ENCODE peak calls at places on chromosome 17, in four cellular contexts. One of them, this sample, is unnamed.

GRCh38 chr17:1907818-1908698 is 78.3 kb downstream of the RPA1 start:
- DNase-seq in H1: no peak
- DNase-seq in K562: no peak
- DNase-seq in SK-N-SH: no peak
- DNase-seq in this sample: no peak

GRCh38 chr17:51035436-51035835 is 85.2 kb downstream of the SPAG9 start:
- DNase-seq in H1: no peak
- DNase-seq in K562: no peak
- DNase-seq in SK-N-SH: no peak
- DNase-seq in this sample: no peak

GRCh38 chr17:27502526-27503324 is 46.5 kb downstream of the KSR1 start:
- DNase-seq in H1: no peak
- DNase-seq in K562: no peak
- DNase-seq in SK-N-SH: no peak
- DNase-seq in this sample: no peak

GRCh38 chr17:65785109-65785508 is 223.7 kb upstream of the AXIN2 start:
- DNase-seq in H1: no peak
- DNase-seq in K562: no peak
- DNase-seq in SK-N-SH: no peak
- DNase-seq in this sample: no peak

GRCh38 chr17:44829558-44830358 is at the start of gene GJC1:
- DNase-seq in H1: no peak
- DNase-seq in K562: peak
- DNase-seq in SK-N-SH: peak
- DNase-seq in this sample: peak

GRCh38 chr17:49851387-49852291 is 3.8 kb upstream of the TAC4 start:
- DNase-seq in H1: no peak
- DNase-seq in K562: peak
- DNase-seq in SK-N-SH: peak
- DNase-seq in this sample: peak

GRCh38 chr17:56478836-56479447 is 114.6 kb upstream of the NOG start:
- DNase-seq in H1: no peak
- DNase-seq in K562: peak
- DNase-seq in SK-N-SH: peak
- DNase-seq in this sample: no peak

GRCh38 chr17:42562845-42563509 is 1.0 kb downstream of the COASY start:
- DNase-seq in H1: no peak
- DNase-seq in K562: peak
- DNase-seq in SK-N-SH: no peak
- DNase-seq in this sample: no peak

GRCh38 chr17:47961406-47961805 is 3.7 kb upstream of the PRR15L start:
- DNase-seq in H1: no peak
- DNase-seq in K562: no peak
- DNase-seq in SK-N-SH: no peak
- DNase-seq in this sample: no peak

GRCh38 chr17:42276359-42276608 is at the start of gene STAT5B:
- DNase-seq in H1: no peak
- DNase-seq in K562: peak
- DNase-seq in SK-N-SH: peak
- DNase-seq in this sample: peak

GRCh38 chr17:44775136-44775837 is 16.5 kb downstream of the ADAM11 start:
- DNase-seq in H1: peak
- DNase-seq in K562: no peak
- DNase-seq in SK-N-SH: peak
- DNase-seq in this sample: peak

GRCh38 chr17:7512105-7512504 is 27.9 kb downstream of the POLR2A start:
- DNase-seq in H1: no peak
- DNase-seq in K562: no peak
- DNase-seq in SK-N-SH: no peak
- DNase-seq in this sample: no peak

GRCh38 chr17:2693561-2694380 is 17.8 kb downstream of the CLUH start:
- DNase-seq in H1: no peak
- DNase-seq in K562: peak
- DNase-seq in SK-N-SH: peak
- DNase-seq in this sample: no peak

GRCh38 chr17:2602597-2603017 is 9.2 kb downstream of the PAFAH1B1 start:
- DNase-seq in H1: no peak
- DNase-seq in K562: no peak
- DNase-seq in SK-N-SH: no peak
- DNase-seq in this sample: no peak

GRCh38 chr17:2794116-2794803 is 2.0 kb upstream of the RAP1GAP2 start:
- DNase-seq in H1: no peak
- DNase-seq in K562: no peak
- DNase-seq in SK-N-SH: no peak
- DNase-seq in this sample: no peak

GRCh38 chr17:2170023-2170422 is 115.1 kb downstream of the HIC1 start:
- DNase-seq in H1: no peak
- DNase-seq in K562: no peak
- DNase-seq in SK-N-SH: no peak
- DNase-seq in this sample: peak

GRCh38 chr17:66302761-66303626 is 581 bp downstream of the PRKCA start:
- DNase-seq in H1: no peak
- DNase-seq in K562: peak
- DNase-seq in SK-N-SH: peak
- DNase-seq in this sample: peak

GRCh38 chr17:7077911-7078546 is 2.0 kb downstream of the CLEC10A start:
- DNase-seq in H1: no peak
- DNase-seq in K562: no peak
- DNase-seq in SK-N-SH: no peak
- DNase-seq in this sample: no peak

GRCh38 chr17:77675816-77676799 is 282.4 kb upstream of the TNRC6C start:
- DNase-seq in H1: no peak
- DNase-seq in K562: no peak
- DNase-seq in SK-N-SH: no peak
- DNase-seq in this sample: no peak

GRCh38 chr17:58808609-58809563 is 53.2 kb downstream of the PPM1E start:
- DNase-seq in H1: no peak
- DNase-seq in K562: no peak
- DNase-seq in SK-N-SH: no peak
- DNase-seq in this sample: no peak

GRCh38 chr17:76335716-76336381 is 17.9 kb downstream of the PRPSAP1 start:
- DNase-seq in H1: no peak
- DNase-seq in K562: no peak
- DNase-seq in SK-N-SH: no peak
- DNase-seq in this sample: no peak

GRCh38 chr17:70447588-70447987 is 278.3 kb downstream of the KCNJ2 start:
- DNase-seq in H1: no peak
- DNase-seq in K562: no peak
- DNase-seq in SK-N-SH: no peak
- DNase-seq in this sample: no peak

GRCh38 chr17:81342062-81342699 is 47.1 kb upstream of the SLC38A10 start:
- DNase-seq in H1: no peak
- DNase-seq in K562: no peak
- DNase-seq in SK-N-SH: no peak
- DNase-seq in this sample: no peak

GRCh38 chr17:27414271-27414670 is 42.0 kb upstream of the KSR1 start:
- DNase-seq in H1: no peak
- DNase-seq in K562: no peak
- DNase-seq in SK-N-SH: no peak
- DNase-seq in this sample: no peak

GRCh38 chr17:29140631-29141483 is 39.3 kb downstream of the MYO18A start:
- DNase-seq in H1: no peak
- DNase-seq in K562: no peak
- DNase-seq in SK-N-SH: peak
- DNase-seq in this sample: no peak

GRCh38 chr17:35162755-35163154 is 15.1 kb downstream of the UNC45B start:
- DNase-seq in H1: no peak
- DNase-seq in K562: no peak
- DNase-seq in SK-N-SH: no peak
- DNase-seq in this sample: no peak

GRCh38 chr17:80792373-80792781 is 199.3 kb upstream of the CHMP6 start:
- DNase-seq in H1: no peak
- DNase-seq in K562: no peak
- DNase-seq in SK-N-SH: no peak
- DNase-seq in this sample: no peak

GRCh38 chr17:2438823-2439222 is 38.0 kb upstream of the MNT start:
- DNase-seq in H1: no peak
- DNase-seq in K562: no peak
- DNase-seq in SK-N-SH: no peak
- DNase-seq in this sample: no peak

GRCh38 chr17:63395075-63395815 is 50.9 kb downstream of the CYB561 start:
- DNase-seq in H1: no peak
- DNase-seq in K562: no peak
- DNase-seq in SK-N-SH: no peak
- DNase-seq in this sample: no peak
- TF ChIP-seq TAF1 in H1: no peak
- TF ChIP-seq TAF1 in K562: no peak
- TF ChIP-seq TAF1 in SK-N-SH: no peak
- TF ChIP-seq TAF1 in this sample: no peak

GRCh38 chr17:55343900-55344513 is 77.6 kb downstream of the MMD start:
- DNase-seq in H1: no peak
- DNase-seq in K562: no peak
- DNase-seq in SK-N-SH: no peak
- DNase-seq in this sample: no peak

GRCh38 chr17:55345132-55345531 is 76.5 kb downstream of the MMD start:
- DNase-seq in H1: no peak
- DNase-seq in K562: no peak
- DNase-seq in SK-N-SH: no peak
- DNase-seq in this sample: no peak

GRCh38 chr17:55343114-55343513 is 78.4 kb downstream of the HLF start:
- DNase-seq in H1: no peak
- DNase-seq in K562: no peak
- DNase-seq in SK-N-SH: no peak
- DNase-seq in this sample: no peak

GRCh38 chr17:55346658-55347057 is 75.0 kb downstream of the MMD start:
- DNase-seq in H1: no peak
- DNase-seq in K562: no peak
- DNase-seq in SK-N-SH: no peak
- DNase-seq in this sample: no peak

GRCh38 chr17:55344514-55344997 is 77.1 kb downstream of the MMD start:
- DNase-seq in H1: no peak
- DNase-seq in K562: peak
- DNase-seq in SK-N-SH: peak
- DNase-seq in this sample: no peak
- TF ChIP-seq TAF1 in H1: no peak
- TF ChIP-seq TAF1 in K562: no peak
- TF ChIP-seq TAF1 in SK-N-SH: no peak
- TF ChIP-seq TAF1 in this sample: no peak

DNA sequence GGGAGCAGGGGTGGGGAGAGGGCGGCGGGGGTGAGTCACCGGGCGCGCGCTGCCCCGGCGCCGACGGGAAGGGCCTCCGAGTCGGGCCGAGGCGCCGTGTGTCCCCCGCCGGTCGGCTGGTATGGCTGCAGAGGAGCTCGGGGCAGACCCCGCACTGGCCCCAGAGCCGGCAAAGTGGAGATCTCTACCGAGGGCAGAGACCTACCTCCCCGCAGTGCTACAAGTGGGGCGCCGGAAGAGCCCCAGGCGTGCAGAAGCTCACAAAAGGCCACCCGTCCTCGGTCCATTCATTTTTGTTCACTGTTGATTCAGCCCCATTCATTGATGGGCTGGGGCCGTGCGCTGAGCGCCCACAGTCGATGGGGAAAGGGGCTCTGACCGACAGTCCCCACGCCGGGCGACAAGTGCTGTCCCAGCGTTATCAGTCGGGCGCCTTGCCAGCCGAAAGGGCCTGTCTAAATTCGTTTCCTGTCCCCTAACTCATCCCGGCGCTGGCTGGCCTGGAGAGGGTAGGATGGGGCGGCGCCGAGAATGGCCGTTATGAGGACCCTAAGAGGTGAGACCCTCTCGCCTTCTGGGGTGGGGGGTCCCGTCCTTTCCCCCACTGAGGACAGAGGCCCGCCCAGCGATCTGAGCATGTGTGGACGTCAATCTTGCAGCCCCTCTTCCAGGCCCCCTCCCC is 703 bp upstream of the ENO3 start:
- DNase-seq in H1: no peak
- DNase-seq in K562: peak
- DNase-seq in SK-N-SH: peak
- DNase-seq in this sample: no peak
- TF ChIP-seq TAF1 in H1: no peak
- TF ChIP-seq TAF1 in K562: peak
- TF ChIP-seq TAF1 in SK-N-SH: no peak
- TF ChIP-seq TAF1 in this sample: no peak

DNA sequence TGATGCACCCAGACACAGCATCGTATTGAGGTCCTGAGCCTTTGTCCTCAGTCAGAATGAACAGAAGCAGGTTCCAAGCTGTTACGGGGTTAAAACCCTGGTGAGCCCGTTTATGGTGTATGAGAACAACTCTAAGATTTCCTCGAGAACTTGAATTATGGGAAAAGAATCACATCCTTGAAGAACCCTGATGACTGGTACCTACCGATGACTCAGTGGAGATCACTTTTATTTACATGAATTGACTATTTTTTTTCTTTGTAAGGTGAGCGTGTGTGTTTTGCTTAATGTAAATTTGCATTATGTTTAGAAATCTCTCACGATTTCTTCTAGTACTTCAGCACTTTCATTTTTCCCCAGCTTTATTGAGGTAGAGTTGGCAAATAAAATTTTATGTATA is 3.3 kb upstream of the KRTAP4-4 start:
- DNase-seq in H1: no peak
- DNase-seq in K562: no peak
- DNase-seq in SK-N-SH: no peak
- DNase-seq in this sample: no peak
- TF ChIP-seq TAF1 in H1: no peak
- TF ChIP-seq TAF1 in K562: no peak
- TF ChIP-seq TAF1 in SK-N-SH: no peak
- TF ChIP-seq TAF1 in this sample: no peak

GRCh38 chr17:4276514-4276913 is 12.7 kb upstream of the ANKFY1 start:
- DNase-seq in H1: no peak
- DNase-seq in K562: no peak
- DNase-seq in SK-N-SH: no peak
- DNase-seq in this sample: no peak
- TF ChIP-seq TAF1 in H1: no peak
- TF ChIP-seq TAF1 in K562: no peak
- TF ChIP-seq TAF1 in SK-N-SH: no peak
- TF ChIP-seq TAF1 in this sample: no peak

GRCh38 chr17:73986641-73987177 is 216.8 kb upstream of the RPL38 start:
- DNase-seq in H1: no peak
- DNase-seq in K562: no peak
- DNase-seq in SK-N-SH: no peak
- DNase-seq in this sample: no peak
- TF ChIP-seq TAF1 in H1: no peak
- TF ChIP-seq TAF1 in K562: no peak
- TF ChIP-seq TAF1 in SK-N-SH: no peak
- TF ChIP-seq TAF1 in this sample: no peak